ENCODE peak calls at places on chromosome X, in five cellular contexts. F, L, I, B and M are unnamed samples.

GRCh38 chrX:3811331-3812311 is 98.2 kb upstream of the PRKX start:
- DNase-seq in F (peak), L (peak), I (peak), B (peak), M (no peak)

GRCh38 chrX:112223391-112223790 is 140.8 kb upstream of the TRPC5 start:
- DNase-seq in B (no peak), I (no peak), L (no peak), F (no peak), M (no peak)

GRCh38 chrX:10617964-10618342 is 2.4 kb downstream of the MID1 start:
- DNase-seq in I (no peak), F (no peak), L (peak), B (no peak), M (no peak)

GRCh38 chrX:118353081-118353850 is 7.4 kb downstream of the WDR44 start:
- DNase-seq in L (no peak), I (no peak), B (no peak), F (no peak), M (no peak)

GRCh38 chrX:7746861-7747260 is 96.1 kb upstream of the VCX start:
- DNase-seq in I (no peak), L (no peak), B (no peak), F (no peak), M (no peak)

GRCh38 chrX:109629310-109629709 is 4.3 kb upstream of the KCNE5 start:
- DNase-seq in B (no peak), F (no peak), I (no peak), L (no peak), M (no peak)

GRCh38 chrX:12974797-12975669 is at the start of gene TMSB4X:
- DNase-seq in B (peak), L (peak), I (no peak), F (no peak), M (no peak)

GRCh38 chrX:81259008-81259713 is 57.3 kb downstream of the SH3BGRL start:
- DNase-seq in F (no peak), L (no peak), B (no peak), I (no peak), M (no peak)

GRCh38 chrX:86148024-86148511 is at the start of gene DACH2:
- DNase-seq in L (peak), F (no peak), I (no peak), B (peak), M (peak)

GRCh38 chrX:110561036-110561435 is 202.4 kb downstream of the RTL9 start:
- DNase-seq in F (no peak), I (no peak), B (no peak), L (no peak), M (no peak)

GRCh38 chrX:23667239-23668177 is at the start of gene PRDX4:
- DNase-seq in L (peak), B (peak), I (peak), F (peak), M (peak)

DNA sequence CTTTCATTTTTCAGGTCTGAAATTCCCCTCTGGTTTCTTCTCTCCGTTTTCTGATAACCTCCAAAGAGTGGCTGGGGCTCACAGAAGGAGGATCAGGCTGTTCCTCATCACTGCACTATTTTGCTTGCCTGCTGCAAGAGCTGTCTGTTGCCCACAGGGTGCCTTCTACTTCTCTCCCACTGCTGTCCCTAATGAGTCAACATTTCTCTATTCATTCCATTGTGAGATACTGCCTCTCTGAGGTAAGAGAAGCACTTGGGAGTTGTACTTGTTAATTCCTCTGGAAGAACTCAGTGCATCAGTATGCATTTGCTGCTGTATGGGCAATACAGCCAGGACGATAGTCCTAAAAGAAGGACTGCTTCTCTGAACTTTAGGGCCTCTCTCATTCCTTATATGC is 34.8 kb downstream of the CT47B1 start:
- DNase-seq in I (no peak), F (no peak), B (no peak), L (peak), M (no peak)
- TF ChIP-seq CTCF in I (no peak), F (no peak), B (no peak), L (no peak), M (no peak)

GRCh38 chrX:47146936-47147859 is 2.2 kb downstream of the RBM10 start:
- DNase-seq in I (no peak), F (no peak), B (no peak), L (no peak), M (no peak)
- H3K27ac ChIP-seq in I (no peak), F (no peak), B (no peak), L (no peak), M (no peak)

GRCh38 chrX:42996861-42997260 is 218.9 kb upstream of the PPP1R2C start:
- DNase-seq in F (no peak), B (no peak), I (no peak), L (no peak), M (no peak)
- TF ChIP-seq REST in F (no peak), B (no peak), I (no peak), L (no peak), M (no peak)

DNA sequence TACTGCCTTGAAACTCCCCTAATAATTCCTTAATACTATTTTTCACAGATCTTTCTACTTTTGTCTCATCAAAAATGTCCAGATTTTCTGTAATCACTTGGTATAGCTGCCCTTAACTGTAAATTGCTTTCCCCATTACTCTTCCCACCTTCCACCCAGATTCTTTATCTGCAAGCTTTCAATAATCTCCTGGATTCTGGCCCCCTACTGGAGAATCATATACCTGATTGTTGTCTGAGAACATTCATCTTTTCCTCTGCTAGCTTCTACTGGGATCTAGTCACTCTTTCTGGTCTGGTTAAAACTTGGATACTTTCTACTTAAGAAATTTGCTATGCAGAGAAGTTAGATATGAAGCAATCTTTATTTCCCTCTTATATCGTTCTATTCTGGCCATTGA is 552.6 kb downstream of the PCDH19 start:
- DNase-seq in B (no peak), F (no peak), L (no peak), I (no peak), M (no peak)
- TF ChIP-seq CTCF in B (no peak), F (no peak), L (no peak), I (peak), M (no peak)

GRCh38 chrX:153726286-153727107 is 1.8 kb downstream of the ABCD1 start:
- DNase-seq in B (peak), I (peak), F (no peak), L (no peak), M (peak)
- H3K27ac ChIP-seq in B (peak), I (peak), F (peak), L (peak), M (peak)

GRCh38 chrX:150158554-150159332 is 204.4 kb upstream of the MAMLD1 start:
- DNase-seq in I (no peak), L (no peak), F (no peak), B (no peak), M (no peak)

GRCh38 chrX:150157291-150157690 is 205.8 kb upstream of the MAMLD1 start:
- DNase-seq in L (no peak), B (no peak), F (no peak), I (no peak), M (no peak)

GRCh38 chrX:150156615-150157014 is 206.5 kb upstream of the MAMLD1 start:
- DNase-seq in I (no peak), B (no peak), F (no peak), L (no peak), M (no peak)

GRCh38 chrX:150152546-150152945 is 210.6 kb upstream of the MAMLD1 start:
- DNase-seq in B (no peak), L (no peak), F (no peak), I (no peak), M (no peak)

DNA sequence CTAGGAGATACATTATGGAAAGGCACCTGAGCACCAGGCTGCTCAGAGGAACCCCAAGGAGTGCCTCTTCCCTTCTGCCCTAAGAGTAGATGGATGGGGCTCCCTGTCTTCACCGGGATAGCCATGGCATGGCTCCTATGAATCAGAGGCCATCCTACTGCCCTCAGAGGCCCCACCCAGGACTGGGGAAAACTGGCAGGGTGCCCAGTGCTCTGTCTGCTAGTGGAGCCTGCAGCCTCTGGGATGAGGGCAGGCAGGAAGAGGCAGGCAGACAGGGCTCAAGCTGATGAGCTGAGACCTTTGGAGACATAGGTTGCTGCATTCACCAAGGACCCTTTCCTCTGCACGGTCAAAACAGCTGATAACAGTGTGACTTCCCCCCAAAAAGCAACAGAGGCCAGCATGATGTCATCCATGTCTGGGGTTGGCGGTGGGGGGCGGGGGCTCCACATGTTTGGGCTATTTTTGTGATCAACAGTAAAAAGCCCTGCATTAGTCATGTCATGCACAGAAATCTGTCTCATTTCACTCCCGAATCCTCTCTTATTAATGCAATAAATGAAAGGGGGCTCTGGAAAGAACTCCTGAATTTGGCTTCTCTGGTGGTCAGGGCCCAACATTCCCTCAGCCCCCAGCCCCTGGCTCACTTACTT is 207.6 kb upstream of the MAMLD1 start:
- DNase-seq in B (no peak), F (no peak), L (peak), I (no peak), M (no peak)
- TF ChIP-seq REST in B (no peak), F (no peak), L (no peak), I (no peak), M (no peak)

GRCh38 chrX:140180585-140180984 is 215.3 kb upstream of the CXorf66 start:
- DNase-seq in F (no peak), L (no peak), B (no peak), I (no peak), M (no peak)
- TF ChIP-seq CTCF in F (no peak), L (no peak), B (no peak), I (no peak), M (no peak)

DNA sequence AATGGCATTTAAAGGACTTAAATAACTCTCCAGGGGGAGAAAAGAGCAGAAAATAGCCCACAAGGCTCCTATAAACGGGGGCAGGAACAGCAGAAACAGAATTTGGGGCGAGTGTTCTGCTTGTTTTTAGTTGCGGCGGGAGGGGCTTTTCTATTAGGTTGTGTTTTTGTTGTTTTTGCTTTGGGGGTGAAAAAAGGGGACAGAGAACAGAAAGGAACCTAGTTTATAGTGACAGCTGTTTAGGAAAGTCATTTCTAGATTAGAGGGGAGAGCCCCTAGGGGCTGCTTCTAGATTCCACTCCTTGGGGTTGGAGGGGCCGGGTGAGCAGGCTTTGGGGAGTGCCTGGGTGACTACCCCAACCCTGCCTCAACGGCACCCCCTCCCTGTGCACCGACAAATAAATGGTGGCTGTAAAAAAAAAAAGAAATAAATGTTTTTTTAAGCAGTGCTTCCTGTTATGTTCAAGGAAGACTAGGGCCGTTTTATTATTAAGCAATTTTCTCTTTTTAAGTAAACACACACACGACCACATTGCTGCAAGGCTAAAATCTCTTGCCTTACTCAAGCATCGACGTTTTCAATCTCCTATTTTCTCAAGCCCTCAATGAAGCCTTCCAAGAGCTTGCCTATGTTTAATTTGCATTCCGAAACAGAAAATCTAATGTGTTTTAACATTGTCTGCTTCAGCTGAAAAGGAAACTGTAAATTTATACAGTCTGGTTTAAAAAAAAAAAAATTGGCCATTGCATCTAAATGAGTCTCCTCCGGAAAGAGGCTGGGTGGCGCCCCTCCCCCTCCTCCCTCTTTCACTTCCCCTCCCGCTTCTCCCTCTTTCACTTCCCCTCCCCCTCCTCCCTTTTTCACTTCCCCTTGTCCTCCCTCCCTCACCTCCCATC is 123.3 kb upstream of the TBL1X start:
- DNase-seq in I (peak), B (peak), F (no peak), L (peak), M (peak)
- H3K27ac ChIP-seq in I (peak), B (peak), F (no peak), L (peak), M (peak)

GRCh38 chrX:54921427-54922021 is 900 bp downstream of the TRO start:
- DNase-seq in B (no peak), I (no peak), L (no peak), F (no peak), M (no peak)
- TF ChIP-seq REST in B (no peak), I (no peak), L (no peak), F (no peak), M (no peak)